ENCODE peak calls at places on chromosomes 2 and 18, in six cellular contexts. L, W, M, R, D and T are unnamed samples.
A peak's percentile ranks its signal among the peaks of the same experiment; 100 is the strongest.

GRCh38 chr18:59159986-59160385 is 20.3 kb downstream of the SEC11C start:
- DNase-seq in L (no peak), W (no peak), M (no peak), R (no peak), D (no peak), T (no peak)

GRCh38 chr2:174399171-174399570 is 3.6 kb downstream of the SCRN3 start:
- DNase-seq in L (no peak), W (no peak), M (no peak), R (no peak), D (no peak), T (no peak)

GRCh38 chr2:25939257-25939668 is 43.0 kb downstream of the KIF3C start:
- DNase-seq in L (no peak), W (no peak), M (no peak), R (no peak), D (no peak), T (no peak)

GRCh38 chr2:143246815-143247744 is 117.9 kb downstream of the ARHGAP15 start:
- DNase-seq in L (no peak), W (no peak), M (no peak), R (no peak), D (no peak), T (peak; percentile 11)

GRCh38 chr2:9329497-9329896 is 93.8 kb downstream of the ITGB1BP1 start:
- DNase-seq in L (no peak), W (no peak), M (no peak), R (no peak), D (no peak), T (no peak)

GRCh38 chr2:40147360-40147759 is 304.5 kb downstream of the SLC8A1 start:
- DNase-seq in L (no peak), W (no peak), M (no peak), R (no peak), D (no peak), T (no peak)

GRCh38 chr2:130951018-130951417 is 114.3 kb downstream of the ARHGEF4 start:
- DNase-seq in L (no peak), W (no peak), M (no peak), R (no peak), D (no peak), T (no peak)

GRCh38 chr2:172861163-172861562 is 125.5 kb downstream of the RAPGEF4 start:
- DNase-seq in L (no peak), W (no peak), M (no peak), R (no peak), D (no peak), T (no peak)

GRCh38 chr2:108637304-108637669 is 82.0 kb upstream of the RANBP2 start:
- DNase-seq in L (no peak), W (no peak), M (no peak), R (peak; percentile 82), D (no peak), T (no peak)

GRCh38 chr18:76874643-76875389 is 52.5 kb downstream of the ZNF236 start:
- DNase-seq in L (no peak), W (no peak), M (no peak), R (no peak), D (no peak), T (no peak)

GRCh38 chr2:200408428-200409311 is 101.2 kb downstream of the KCTD18 start:
- DNase-seq in L (peak; percentile 72), W (peak; percentile 87), M (no peak), R (peak; percentile 35), D (peak; percentile 49), T (no peak)

GRCh38 chr2:227864161-227864756 is 7.2 kb upstream of the DAW1 start:
- DNase-seq in L (no peak), W (no peak), M (no peak), R (no peak), D (no peak), T (no peak)

GRCh38 chr2:37387143-37387835 is 42.9 kb downstream of the QPCT start:
- DNase-seq in L (peak; percentile 9), W (peak; percentile 24), M (no peak), R (no peak), D (no peak), T (no peak)

GRCh38 chr2:20586379-20586715 is 64.6 kb downstream of the HS1BP3 start:
- DNase-seq in L (no peak), W (no peak), M (no peak), R (no peak), D (no peak), T (no peak)

GRCh38 chr2:3558205-3559014 is at the start of gene RNASEH1:
- DNase-seq in L (peak; percentile 99), W (peak; percentile 99), M (peak; percentile 97), R (peak; percentile 99), D (peak; percentile 98), T (peak; percentile 96)

GRCh38 chr2:101297383-101297782 is 11.1 kb downstream of the RNF149 start:
- DNase-seq in L (no peak), W (no peak), M (no peak), R (no peak), D (no peak), T (no peak)

GRCh38 chr2:234705108-234705507 is 208.2 kb upstream of the ARL4C start:
- DNase-seq in L (no peak), W (no peak), M (no peak), R (no peak), D (no peak), T (no peak)

GRCh38 chr2:177604291-177605065 is 211.9 kb downstream of the AGPS start:
- DNase-seq in L (peak; percentile 45), W (peak; percentile 76), M (peak; percentile 12), R (peak; percentile 55), D (no peak), T (no peak)

GRCh38 chr2:172613035-172613434 is 57.1 kb downstream of the PDK1 start:
- DNase-seq in L (no peak), W (no peak), M (no peak), R (peak; percentile 24), D (no peak), T (no peak)

GRCh38 chr2:233168919-233169318 is 82.6 kb upstream of the ATG16L1 start:
- DNase-seq in L (no peak), W (no peak), M (no peak), R (no peak), D (no peak), T (no peak)

GRCh38 chr2:113965644-113966043 is 75.8 kb downstream of the ACTR3 start:
- DNase-seq in L (no peak), W (peak; percentile 54), M (peak; percentile 49), R (peak; percentile 35), D (no peak), T (no peak)

GRCh38 chr2:23579674-23580073 is 194.7 kb downstream of the KLHL29 start:
- DNase-seq in L (no peak), W (no peak), M (no peak), R (no peak), D (no peak), T (no peak)

GRCh38 chr2:166410828-166411472 is 35.2 kb upstream of the SCN9A start:
- DNase-seq in L (peak; percentile 80), W (peak; percentile 86), M (no peak), R (no peak), D (no peak), T (no peak)

GRCh38 chr2:47043142-47043890 is 111.8 kb downstream of the STPG4 start:
- DNase-seq in L (peak; percentile 95), W (peak; percentile 98), M (no peak), R (no peak), D (no peak), T (no peak)

GRCh38 chr18:69557246-69557781 is 156.6 kb downstream of the DOK6 start:
- DNase-seq in L (no peak), W (no peak), M (no peak), R (no peak), D (no peak), T (no peak)

GRCh38 chr2:63654959-63655358 is 66.2 kb downstream of the MDH1 start:
- DNase-seq in L (no peak), W (peak; percentile 22), M (no peak), R (no peak), D (no peak), T (no peak)

GRCh38 chr2:96890726-96891385 is 21.0 kb upstream of the SEMA4C start:
- DNase-seq in L (no peak), W (no peak), M (no peak), R (no peak), D (no peak), T (no peak)

DNA sequence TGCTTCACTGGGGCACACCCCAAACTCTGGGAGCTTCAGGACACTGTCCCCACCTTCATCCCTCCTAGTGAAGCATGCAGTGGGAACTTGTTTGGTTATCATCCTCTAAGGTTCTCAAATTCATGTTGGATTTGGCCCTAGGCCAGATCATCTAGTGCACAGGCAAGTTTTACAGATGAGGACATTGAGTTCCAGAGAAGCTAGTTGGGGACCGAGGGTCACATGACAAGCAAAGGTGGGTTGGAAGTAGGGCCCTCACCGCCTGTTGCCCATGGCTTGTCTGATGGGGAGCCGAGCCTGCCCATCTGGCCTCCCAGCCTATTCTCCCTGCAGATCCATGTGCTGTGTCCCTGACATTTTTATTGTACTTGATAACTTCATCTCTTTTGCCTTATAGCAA is 2.8 kb downstream of the PRKCE start:
- DNase-seq in L (no peak), W (no peak), M (no peak), R (no peak), D (no peak), T (no peak)
- H3K4me1 ChIP-seq in L (peaks cover 20% of the 10 kb centered on the region), W (peaks cover 18% of the 10 kb centered on the region), M (peaks cover 46% of the 10 kb centered on the region), R (peaks cover 29% of the 10 kb centered on the region), D (peaks cover 36% of the 10 kb centered on the region), T (no peaks in the 10 kb centered on the region)

DNA sequence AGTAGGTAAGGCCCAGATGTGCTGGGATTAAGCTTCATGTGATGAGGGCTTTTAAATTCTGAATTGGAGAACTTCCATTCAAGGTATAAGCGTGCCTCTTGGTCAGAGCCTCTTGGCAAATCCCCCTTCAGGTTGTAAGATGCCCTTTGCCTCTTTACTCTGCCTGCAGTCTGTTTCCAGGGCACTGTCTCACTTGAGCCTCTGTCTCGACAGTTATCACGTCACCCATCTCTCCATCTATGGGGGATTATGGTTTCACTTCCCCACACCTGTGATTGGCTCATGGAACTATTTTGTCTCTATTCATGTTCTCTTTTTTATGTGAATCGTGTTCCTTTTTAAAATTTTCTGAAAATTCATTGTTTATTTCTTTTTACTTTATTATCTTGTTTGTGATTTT is 51.7 kb downstream of the COA5 start:
- DNase-seq in L (no peak), W (no peak), M (peak; percentile 36), R (no peak), D (no peak), T (no peak)
- H3K36me3 ChIP-seq in L (peaks cover 39% of the 10 kb centered on the region), W (peaks cover 2% of the 10 kb centered on the region), M (peaks cover 81% of the 10 kb centered on the region), R (peaks cover 35% of the 10 kb centered on the region), D (peaks cover 83% of the 10 kb centered on the region), T (peaks cover 77% of the 10 kb centered on the region)

GRCh38 chr2:69570474-69570873 is 73.1 kb downstream of the AAK1 start:
- DNase-seq in L (no peak), W (peak; percentile 82), M (no peak), R (no peak), D (no peak), T (no peak)
- H3K27ac ChIP-seq in L (no peak overlapping the region), W (peak overlapping the region; percentile 47), M (no peak overlapping the region), R (no peak overlapping the region), D (no peak overlapping the region), T (no peak overlapping the region)

DNA sequence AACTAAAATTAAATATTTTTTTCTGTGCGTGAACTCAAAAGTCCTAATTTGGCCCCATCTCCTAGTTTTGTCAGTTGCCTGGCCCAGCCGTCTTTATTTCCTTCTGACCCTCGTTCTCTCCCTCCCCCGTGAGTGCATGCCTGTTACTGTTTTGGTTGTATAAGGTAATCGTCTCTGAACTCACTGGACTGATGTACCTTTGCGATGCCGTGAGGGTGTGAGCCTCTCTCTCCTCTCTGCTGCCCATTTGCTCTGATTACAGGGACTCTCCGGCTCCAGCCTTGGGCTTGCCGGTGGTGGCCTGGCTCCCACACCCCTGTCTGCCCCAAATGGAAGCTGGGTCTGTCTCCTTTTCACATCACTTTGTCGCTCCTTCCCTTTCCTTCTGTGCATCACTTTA is 66.5 kb upstream of the RBM44 start:
- DNase-seq in L (peak; percentile 39), W (no peak), M (no peak), R (no peak), D (no peak), T (no peak)
- H3K4me1 ChIP-seq in L (peaks cover 66% of the 10 kb centered on the region), W (peaks cover 27% of the 10 kb centered on the region), M (no peaks in the 10 kb centered on the region), R (peaks cover 11% of the 10 kb centered on the region), D (peaks cover 95% of the 10 kb centered on the region), T (peaks cover 34% of the 10 kb centered on the region)